ENCODE peak calls at places on chromosome 14, in ten cellular contexts. E, L, N, Y, D, W, O, M, B and X are unnamed samples.

GRCh38 chr14:34111505-34111904 is 160.6 kb upstream of the EGLN3 start:
- DNase-seq in E (no peak), L (no peak), N (no peak), Y (no peak), D (no peak), W (no peak), O (no peak), M (no peak), B (no peak), X (no peak)

GRCh38 chr14:74240794-74241610 is 1.8 kb downstream of the VSX2 start:
- DNase-seq in E (no peak), L (no peak), N (no peak), Y (no peak), D (no peak), W (no peak), O (no peak), M (peak; percentile 7), B (no peak), X (no peak)

GRCh38 chr14:93081875-93082570 is 33.7 kb downstream of the ITPK1 start:
- DNase-seq in E (no peak), L (no peak), N (no peak), Y (no peak), D (no peak), W (no peak), O (no peak), M (no peak), B (no peak), X (no peak)

GRCh38 chr14:103727313-103728000 is 11.8 kb downstream of the ZFYVE21 start:
- DNase-seq in E (peak; percentile 3), L (no peak), N (peak; percentile 73), Y (no peak), D (no peak), W (no peak), O (no peak), M (no peak), B (peak; percentile 74), X (peak; percentile 75)

GRCh38 chr14:87097021-87097420 is 896.0 kb downstream of the GALC start:
- DNase-seq in E (no peak), L (no peak), N (no peak), Y (no peak), D (no peak), W (no peak), O (peak; percentile 7), M (no peak), B (no peak), X (no peak)

GRCh38 chr14:21868442-21869046 is 194.9 kb upstream of the OR4E1 start:
- DNase-seq in E (no peak), L (peak; percentile 22), N (peak; percentile 73), Y (no peak), D (peak; percentile 27), W (peak; percentile 31), O (peak; percentile 8), M (peak; percentile 16), B (no peak), X (peak; percentile 50)

GRCh38 chr14:23058654-23059504 is 1.6 kb upstream of the CDH24 start:
- DNase-seq in E (no peak), L (no peak), N (no peak), Y (no peak), D (no peak), W (no peak), O (no peak), M (no peak), B (no peak), X (no peak)

GRCh38 chr14:104803280-104803915 is 2.5 kb downstream of the ZBTB42 start:
- DNase-seq in E (no peak), L (no peak), N (no peak), Y (no peak), D (no peak), W (no peak), O (no peak), M (no peak), B (no peak), X (peak; percentile 12)

GRCh38 chr14:93207468-93208308 is 632 bp downstream of the UBR7 start:
- DNase-seq in E (no peak), L (no peak), N (peak; percentile 40), Y (peak; percentile 57), D (no peak), W (peak; percentile 81), O (peak; percentile 48), M (peak; percentile 51), B (no peak), X (peak; percentile 71)

GRCh38 chr14:92425101-92425500 is 88.5 kb upstream of the RIN3 start:
- DNase-seq in E (no peak), L (no peak), N (no peak), Y (no peak), D (peak; percentile 51), W (no peak), O (peak; percentile 54), M (peak; percentile 42), B (no peak), X (no peak)

GRCh38 chr14:71286126-71286525 is 378.9 kb downstream of the PCNX1 start:
- DNase-seq in E (no peak), L (no peak), N (no peak), Y (no peak), D (no peak), W (no peak), O (no peak), M (no peak), B (no peak), X (no peak)

GRCh38 chr14:73759714-73760597 is 45.8 kb upstream of the PNMA1 start:
- DNase-seq in E (peak; percentile 97), L (peak; percentile 98), N (peak; percentile 98), Y (peak; percentile 97), D (peak; percentile 83), W (peak; percentile 95), O (peak; percentile 99), M (peak; percentile 99), B (peak; percentile 98), X (peak; percentile 98)

GRCh38 chr14:75413013-75413412 is 14.8 kb upstream of the JDP2 start:
- DNase-seq in E (no peak), L (no peak), N (no peak), Y (no peak), D (no peak), W (no peak), O (no peak), M (no peak), B (no peak), X (no peak)

GRCh38 chr14:69268223-69268622 is 8.3 kb downstream of the GALNT16 start:
- DNase-seq in E (no peak), L (no peak), N (no peak), Y (no peak), D (no peak), W (no peak), O (peak; percentile 70), M (peak; percentile 64), B (no peak), X (no peak)

GRCh38 chr14:104972301-104973211 is 5.6 kb downstream of the AHNAK2 start:
- DNase-seq in E (peak; percentile 71), L (peak; percentile 89), N (peak; percentile 77), Y (peak; percentile 17), D (no peak), W (peak; percentile 79), O (peak; percentile 80), M (peak; percentile 85), B (peak; percentile 83), X (peak; percentile 20)

GRCh38 chr14:45381091-45381490 is 128.1 kb upstream of the MIS18BP1 start:
- DNase-seq in E (no peak), L (no peak), N (no peak), Y (no peak), D (no peak), W (no peak), O (no peak), M (no peak), B (no peak), X (no peak)

GRCh38 chr14:50822501-50823042 is 8.4 kb downstream of the NIN start:
- DNase-seq in E (peak; percentile 43), L (no peak), N (no peak), Y (no peak), D (no peak), W (no peak), O (no peak), M (no peak), B (no peak), X (no peak)

GRCh38 chr14:104688755-104689619 is at the start of gene INF2:
- DNase-seq in E (peak; percentile 70), L (no peak), N (peak; percentile 72), Y (peak; percentile 69), D (no peak), W (peak; percentile 84), O (peak; percentile 47), M (peak; percentile 42), B (peak; percentile 75), X (peak; percentile 75)

GRCh38 chr14:80955434-80955939 is at the start of gene TSHR:
- DNase-seq in E (no peak), L (no peak), N (no peak), Y (no peak), D (no peak), W (peak; percentile 7), O (no peak), M (no peak), B (peak; percentile 48), X (no peak)

GRCh38 chr14:35814371-35815005 is 5.4 kb upstream of the RALGAPA1 start:
- DNase-seq in E (peak; percentile 32), L (peak; percentile 60), N (peak; percentile 67), Y (no peak), D (no peak), W (no peak), O (peak; percentile 39), M (peak; percentile 60), B (no peak), X (peak; percentile 85)

GRCh38 chr14:68124885-68125731 is 305.5 kb downstream of the RAD51B start:
- DNase-seq in E (no peak), L (no peak), N (no peak), Y (no peak), D (peak; percentile 98), W (peak; percentile 51), O (peak; percentile 82), M (peak; percentile 84), B (no peak), X (no peak)

GRCh38 chr14:20002319-20002718 is 356 bp downstream of the OR4Q2 start:
- DNase-seq in E (no peak), L (no peak), N (no peak), Y (no peak), D (no peak), W (no peak), O (no peak), M (no peak), B (no peak), X (no peak)
- H3K4me3 ChIP-seq in E (no peak overlapping the region), L (no peak overlapping the region), N (no peak overlapping the region), Y (no peak overlapping the region), D (no peak overlapping the region), W (no peak overlapping the region), O (no peak overlapping the region), M (no peak overlapping the region), B (no peak overlapping the region), X (no peak overlapping the region)

GRCh38 chr14:96164861-96165490 is 39.7 kb upstream of the BDKRB2 start:
- DNase-seq in E (no peak), L (no peak), N (no peak), Y (no peak), D (no peak), W (no peak), O (no peak), M (no peak), B (no peak), X (no peak)
- TF ChIP-seq CTCF in E (no peak), L (no peak), N (no peak), Y (no peak), D (no peak), W (no peak), O (no peak), M (no peak), B (no peak), X (no peak)

GRCh38 chr14:90760591-90761316 is 55.5 kb downstream of the TTC7B start:
- DNase-seq in E (no peak), L (no peak), N (no peak), Y (no peak), D (no peak), W (peak; percentile 52), O (peak; percentile 12), M (peak; percentile 35), B (no peak), X (peak; percentile 43)
- H3K4me3 ChIP-seq in E (no peak overlapping the region), L (no peak overlapping the region), N (no peak overlapping the region), Y (no peak overlapping the region), D (no peak overlapping the region), W (no peak overlapping the region), O (no peak overlapping the region), M (no peak overlapping the region), B (no peak overlapping the region), X (no peak overlapping the region)

GRCh38 chr14:20195911-20196310 is 5.2 kb downstream of the OR11G2 start:
- DNase-seq in E (no peak), L (no peak), N (no peak), Y (no peak), D (no peak), W (no peak), O (no peak), M (no peak), B (no peak), X (no peak)
- TF ChIP-seq CTCF in E (no peak), L (no peak), N (no peak), Y (no peak), D (no peak), W (no peak), O (no peak), M (no peak), B (no peak), X (no peak)